ENCODE peak calls at places on chromosomes 5 and 9, in nine cellular contexts. W, A, O, L, T, C, P, M and Z are unnamed samples.

GRCh38 chr5:78782728-78783127 is 134.2 kb upstream of the LHFPL2 start:
- DNase-seq in L (no peak), P (no peak), W (no peak), A (no peak), C (no peak), T (no peak), M (no peak), O (no peak), Z (no peak)

GRCh38 chr9:33815781-33816180 is 1.2 kb upstream of the UBE2R2 start:
- DNase-seq in M (no peak), W (no peak), O (no peak), P (no peak), A (no peak), L (no peak), C (no peak), T (no peak), Z (no peak)

GRCh38 chr9:73824671-73825070 is 672.5 kb upstream of the RORB start:
- DNase-seq in W (no peak), L (no peak), C (no peak), M (no peak), A (no peak), P (peak; percentile 25), O (no peak), T (no peak), Z (no peak)

GRCh38 chr9:118271936-118272335 is 567.7 kb downstream of the TLR4 start:
- DNase-seq in O (no peak), W (peak; percentile 19), C (no peak), T (no peak), L (no peak), M (no peak), A (no peak), P (peak; percentile 29), Z (no peak)

GRCh38 chr9:18861599-18862546 is 171.1 kb downstream of the SAXO1 start:
- DNase-seq in L (peak; percentile 79), T (peak; percentile 41), W (no peak), M (no peak), C (no peak), O (no peak), A (no peak), P (peak; percentile 77), Z (no peak)

GRCh38 chr9:70012569-70012968 is 31.1 kb upstream of the MAMDC2 start:
- DNase-seq in P (no peak), W (no peak), L (no peak), C (no peak), A (no peak), M (no peak), T (no peak), O (no peak), Z (no peak)

GRCh38 chr5:116315531-116315930 is 230.7 kb downstream of the COMMD10 start:
- DNase-seq in L (no peak), W (no peak), C (no peak), T (no peak), O (no peak), M (no peak), A (no peak), P (no peak), Z (no peak)

GRCh38 chr9:101758300-101758930 is 20.0 kb upstream of the GRIN3A start:
- DNase-seq in M (no peak), O (no peak), P (no peak), C (no peak), T (no peak), W (no peak), A (no peak), L (no peak), Z (no peak)

GRCh38 chr5:53368516-53368915 is 111.9 kb upstream of the FST start:
- DNase-seq in L (no peak), O (no peak), W (peak; percentile 69), P (peak; percentile 77), A (no peak), T (no peak), C (no peak), M (peak; percentile 61), Z (no peak)

GRCh38 chr5:175438234-175438857 is 5.6 kb downstream of the DRD1 start:
- DNase-seq in T (no peak), C (no peak), L (no peak), M (no peak), A (no peak), W (no peak), O (no peak), P (no peak), Z (no peak)

GRCh38 chr9:32587901-32588300 is 14.9 kb upstream of the NDUFB6 start:
- DNase-seq in O (no peak), M (no peak), T (no peak), C (no peak), W (peak; percentile 75), P (peak; percentile 82), L (no peak), A (no peak), Z (no peak)

GRCh38 chr5:91386120-91386519 is 3.0 kb upstream of the ARRDC3 start:
- DNase-seq in T (no peak), W (no peak), M (no peak), P (peak; percentile 41), L (no peak), O (no peak), C (no peak), A (no peak), Z (no peak)

GRCh38 chr5:54443264-54443663 is 12.2 kb upstream of the HSPB3 start:
- DNase-seq in W (peak; percentile 2), C (peak; percentile 30), O (no peak), T (no peak), A (no peak), M (peak; percentile 33), L (no peak), P (peak; percentile 25), Z (no peak)

DNA sequence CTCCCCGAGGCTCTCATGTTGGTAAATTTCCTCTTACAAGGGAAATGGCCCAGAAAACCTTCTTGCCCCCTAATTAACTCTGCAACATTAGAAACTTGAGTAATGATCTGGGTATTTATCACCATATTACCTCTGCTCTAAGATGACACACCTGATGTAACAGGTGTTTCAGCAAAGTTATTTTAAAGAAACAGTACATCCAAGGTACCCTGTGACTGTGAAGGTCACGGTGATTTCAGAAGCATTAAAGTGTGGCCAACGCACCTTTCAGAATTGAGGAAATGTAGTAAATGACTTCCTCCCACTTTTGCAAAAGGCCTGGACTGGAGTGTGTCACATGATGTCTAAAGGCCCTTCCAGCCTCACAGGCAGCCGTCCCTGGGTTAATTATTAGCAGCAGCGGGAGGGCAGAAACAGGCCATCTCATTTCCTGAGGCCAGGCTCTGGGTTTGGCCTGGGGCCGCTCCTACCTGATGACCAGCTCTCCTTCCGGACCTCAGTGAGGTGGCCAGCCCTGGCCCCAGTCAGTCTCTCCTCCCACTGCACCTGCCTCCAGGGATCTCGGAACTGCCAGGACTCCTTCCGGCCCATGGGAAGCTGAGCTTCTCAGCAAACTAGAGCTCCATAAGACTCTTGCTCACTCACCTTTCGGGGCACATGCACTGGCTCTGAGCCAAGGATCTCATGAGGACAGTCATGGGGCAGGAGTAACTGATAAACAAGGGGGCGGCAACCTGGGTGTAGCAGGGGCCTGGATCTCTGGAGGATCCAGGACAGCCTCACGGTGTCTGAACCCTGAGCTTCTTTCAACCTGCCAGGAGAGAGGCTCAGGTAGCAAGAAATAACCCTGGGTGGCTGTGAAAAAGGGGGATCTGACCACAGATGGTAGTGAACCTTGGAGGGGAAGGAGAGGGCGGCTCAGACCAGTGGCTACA is 20.6 kb downstream of the PTPN3 start:
- DNase-seq in T (no peak), C (no peak), O (peak; percentile 83), M (peak; percentile 87), W (peak; percentile 44), L (no peak), A (peak; percentile 90), P (no peak), Z (peak; percentile 65)
- H3K4me1 ChIP-seq in T (peaks cover 15% of the 10 kb centered on the region), C (peaks cover 7% of the 10 kb centered on the region), O (peaks cover 84% of the 10 kb centered on the region), M (peaks cover 67% of the 10 kb centered on the region), W (peaks cover 26% of the 10 kb centered on the region), L (peaks cover 13% of the 10 kb centered on the region), A (peaks cover 36% of the 10 kb centered on the region), P (no peaks in the 10 kb centered on the region), Z (peaks cover 16% of the 10 kb centered on the region)

GRCh38 chr5:149544199-149544472 is 7.1 kb downstream of the CSNK1A1 start:
- DNase-seq in M (no peak), C (no peak), L (no peak), P (no peak), O (no peak), W (no peak), T (no peak), A (no peak), Z (no peak)
- H3K4me1 ChIP-seq in M (peaks cover 47% of the 10 kb centered on the region), C (peaks cover 42% of the 10 kb centered on the region), L (peaks cover 10% of the 10 kb centered on the region), P (peaks cover 10% of the 10 kb centered on the region), O (peaks cover 42% of the 10 kb centered on the region), W (peaks cover 22% of the 10 kb centered on the region), T (peaks cover 60% of the 10 kb centered on the region), A (peaks cover 87% of the 10 kb centered on the region), Z (peaks cover 63% of the 10 kb centered on the region)

GRCh38 chr5:136025900-136026299 is 2.9 kb upstream of the TGFBI start:
- DNase-seq in O (no peak), T (no peak), C (no peak), L (no peak), A (no peak), M (no peak), W (no peak), P (no peak), Z (peak; percentile 89)

GRCh38 chr5:136026636-136027035 is 2.2 kb upstream of the TGFBI start:
- DNase-seq in O (no peak), T (no peak), W (no peak), P (no peak), A (no peak), L (no peak), M (no peak), C (no peak), Z (peak; percentile 58)

GRCh38 chr5:136022965-136023364 is 5.8 kb upstream of the TGFBI start:
- DNase-seq in P (peak; percentile 69), L (no peak), O (no peak), T (no peak), C (no peak), W (no peak), A (no peak), M (no peak), Z (peak; percentile 39)

GRCh38 chr5:136021016-136021405 is 7.8 kb upstream of the TGFBI start:
- DNase-seq in L (no peak), T (no peak), A (no peak), O (no peak), W (peak; percentile 63), M (peak; percentile 65), C (no peak), P (peak; percentile 86), Z (peak; percentile 59)

GRCh38 chr5:136023935-136024645 is 4.7 kb upstream of the TGFBI start:
- DNase-seq in T (no peak), M (no peak), C (no peak), O (no peak), A (no peak), L (no peak), W (no peak), P (peak; percentile 97), Z (peak; percentile 73)
- H3K4me1 ChIP-seq in T (peaks cover 19% of the 10 kb centered on the region), M (peaks cover 46% of the 10 kb centered on the region), C (no peaks in the 10 kb centered on the region), O (peaks cover 47% of the 10 kb centered on the region), A (peaks cover 23% of the 10 kb centered on the region), L (peaks cover 15% of the 10 kb centered on the region), W (peaks cover 39% of the 10 kb centered on the region), P (peaks cover 26% of the 10 kb centered on the region), Z (peaks cover 49% of the 10 kb centered on the region)

DNA sequence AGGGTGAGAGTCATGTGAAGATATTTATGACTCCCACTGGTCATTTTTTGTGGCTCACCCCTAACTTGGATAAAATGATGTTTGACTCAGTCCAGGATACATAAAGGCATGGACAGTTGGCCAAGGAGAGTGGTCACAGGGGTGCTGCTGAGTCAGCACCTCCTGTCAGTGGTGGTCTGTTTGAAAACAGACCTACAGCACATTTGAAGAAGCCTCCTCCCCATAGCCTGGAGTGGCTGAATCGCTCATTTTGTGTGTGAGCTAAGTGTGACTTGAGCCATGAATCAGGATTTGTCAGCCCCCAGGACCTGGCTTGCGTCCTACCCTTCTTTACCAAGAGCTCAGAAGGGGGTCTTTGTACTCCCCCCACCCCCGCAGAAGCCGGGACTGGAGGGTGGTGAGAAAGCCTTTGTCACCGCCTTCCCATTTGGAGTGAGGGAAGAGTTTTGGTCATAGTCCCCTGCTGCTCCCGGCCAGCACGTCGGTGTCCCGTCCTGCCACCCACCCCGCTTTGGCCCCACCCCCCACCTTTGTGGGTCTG is 35.6 kb downstream of the TRIO start:
- DNase-seq in W (peak; percentile 63), A (no peak), M (peak; percentile 51), O (no peak), P (peak; percentile 98), T (no peak), C (no peak), L (no peak), Z (no peak)
- H3K4me1 ChIP-seq in W (peaks cover 50% of the 10 kb centered on the region), A (peaks cover 70% of the 10 kb centered on the region), M (peaks cover 96% of the 10 kb centered on the region), O (peaks cover 71% of the 10 kb centered on the region), P (peaks cover 39% of the 10 kb centered on the region), T (peaks cover 19% of the 10 kb centered on the region), C (peaks cover 18% of the 10 kb centered on the region), L (peaks cover 16% of the 10 kb centered on the region), Z (peaks cover 14% of the 10 kb centered on the region)